ENCODE peak calls at places on chromosomes 12 and 14, in eight cellular contexts. One of them, this sample, is unnamed.
A peak's percentile ranks its signal among the peaks of the same experiment; 100 is the strongest.

GRCh38 chr12:53626702-53627169 is 554 bp upstream of the ATF7 start:
- DNase-seq in uterus: no peak
- DNase-seq in breast epithelium: no peak
- DNase-seq in upper lobe of left lung: no peak
- DNase-seq in Panc1: no peak
- DNase-seq in CD8-positive, alpha-beta T cell: no peak
- DNase-seq in body of pancreas: no peak
- DNase-seq in stomach: no peak
- DNase-seq in this sample: no peak

GRCh38 chr14:24298892-24299254 is 707 bp downstream of the DHRS1 start:
- DNase-seq in uterus: no peak
- DNase-seq in Panc1: no peak
- DNase-seq in stomach: no peak
- DNase-seq in upper lobe of left lung: no peak
- DNase-seq in body of pancreas: no peak
- DNase-seq in CD8-positive, alpha-beta T cell: no peak
- DNase-seq in breast epithelium: no peak
- DNase-seq in this sample: no peak

GRCh38 chr14:24439830-24440605 is 2.6 kb downstream of the SDR39U1 start:
- DNase-seq in Panc1: no peak
- DNase-seq in CD8-positive, alpha-beta T cell: no peak
- DNase-seq in body of pancreas: no peak
- DNase-seq in upper lobe of left lung: no peak
- DNase-seq in breast epithelium: no peak
- DNase-seq in uterus: no peak
- DNase-seq in stomach: no peak
- DNase-seq in this sample: no peak

GRCh38 chr12:69348162-69348938 is at the start of gene LYZ:
- DNase-seq in CD8-positive, alpha-beta T cell: no peak
- DNase-seq in stomach: peak; percentile 53
- DNase-seq in breast epithelium: no peak
- DNase-seq in upper lobe of left lung: peak; percentile 52
- DNase-seq in body of pancreas: peak; percentile 51
- DNase-seq in Panc1: no peak
- DNase-seq in uterus: no peak
- DNase-seq in this sample: no peak

GRCh38 chr14:39383026-39383626 is 49.1 kb downstream of the FBXO33 start:
- DNase-seq in uterus: no peak
- DNase-seq in stomach: no peak
- DNase-seq in CD8-positive, alpha-beta T cell: no peak
- DNase-seq in breast epithelium: no peak
- DNase-seq in upper lobe of left lung: no peak
- DNase-seq in body of pancreas: no peak
- DNase-seq in Panc1: no peak
- DNase-seq in this sample: no peak

GRCh38 chr12:44446181-44446580 is 429.9 kb downstream of the NELL2 start:
- DNase-seq in Panc1: no peak
- DNase-seq in body of pancreas: no peak
- DNase-seq in upper lobe of left lung: no peak
- DNase-seq in uterus: no peak
- DNase-seq in stomach: no peak
- DNase-seq in breast epithelium: no peak
- DNase-seq in CD8-positive, alpha-beta T cell: no peak
- DNase-seq in this sample: no peak

GRCh38 chr12:72141381-72141780 is 130.8 kb upstream of the TRHDE start:
- DNase-seq in stomach: no peak
- DNase-seq in Panc1: no peak
- DNase-seq in body of pancreas: no peak
- DNase-seq in upper lobe of left lung: no peak
- DNase-seq in breast epithelium: no peak
- DNase-seq in uterus: no peak
- DNase-seq in CD8-positive, alpha-beta T cell: no peak
- DNase-seq in this sample: no peak

GRCh38 chr14:30256627-30257026 is 302.3 kb upstream of the G2E3 start:
- DNase-seq in body of pancreas: no peak
- DNase-seq in breast epithelium: no peak
- DNase-seq in CD8-positive, alpha-beta T cell: no peak
- DNase-seq in upper lobe of left lung: no peak
- DNase-seq in Panc1: no peak
- DNase-seq in uterus: no peak
- DNase-seq in stomach: no peak
- DNase-seq in this sample: no peak

GRCh38 chr12:99131761-99132199 is 486.7 kb downstream of the APAF1 start:
- DNase-seq in Panc1: no peak
- DNase-seq in uterus: peak; percentile 13
- DNase-seq in stomach: no peak
- DNase-seq in body of pancreas: peak; percentile 41
- DNase-seq in breast epithelium: no peak
- DNase-seq in upper lobe of left lung: peak; percentile 24
- DNase-seq in CD8-positive, alpha-beta T cell: no peak
- DNase-seq in this sample: no peak

GRCh38 chr12:127293507-127294310 is 973.3 kb upstream of the TMEM132C start:
- DNase-seq in breast epithelium: no peak
- DNase-seq in CD8-positive, alpha-beta T cell: no peak
- DNase-seq in uterus: no peak
- DNase-seq in body of pancreas: peak; percentile 28
- DNase-seq in upper lobe of left lung: peak; percentile 40
- DNase-seq in Panc1: no peak
- DNase-seq in stomach: peak; percentile 48
- DNase-seq in this sample: no peak

GRCh38 chr14:75470238-75470797 is 42.5 kb downstream of the JDP2 start:
- DNase-seq in CD8-positive, alpha-beta T cell: no peak
- DNase-seq in body of pancreas: peak; percentile 43
- DNase-seq in upper lobe of left lung: peak; percentile 64
- DNase-seq in stomach: peak; percentile 17
- DNase-seq in Panc1: no peak
- DNase-seq in breast epithelium: no peak
- DNase-seq in uterus: no peak
- DNase-seq in this sample: peak; percentile 40

GRCh38 chr14:99254391-99255009 is 17.5 kb downstream of the BCL11B start:
- DNase-seq in Panc1: no peak
- DNase-seq in uterus: no peak
- DNase-seq in upper lobe of left lung: no peak
- DNase-seq in CD8-positive, alpha-beta T cell: no peak
- DNase-seq in stomach: no peak
- DNase-seq in breast epithelium: no peak
- DNase-seq in body of pancreas: no peak
- DNase-seq in this sample: no peak

GRCh38 chr14:34081576-34082136 is 130.8 kb upstream of the EGLN3 start:
- DNase-seq in body of pancreas: peak; percentile 67
- DNase-seq in uterus: no peak
- DNase-seq in Panc1: no peak
- DNase-seq in CD8-positive, alpha-beta T cell: no peak
- DNase-seq in breast epithelium: no peak
- DNase-seq in stomach: peak; percentile 37
- DNase-seq in upper lobe of left lung: no peak
- DNase-seq in this sample: no peak

GRCh38 chr14:24673534-24674203 is 39.7 kb upstream of the GZMB start:
- DNase-seq in CD8-positive, alpha-beta T cell: peak; percentile 28
- DNase-seq in body of pancreas: peak; percentile 14
- DNase-seq in Panc1: no peak
- DNase-seq in uterus: no peak
- DNase-seq in stomach: no peak
- DNase-seq in upper lobe of left lung: no peak
- DNase-seq in breast epithelium: no peak
- DNase-seq in this sample: no peak

GRCh38 chr14:89855961-89856360 is 98.6 kb downstream of the EFCAB11 start:
- DNase-seq in breast epithelium: no peak
- DNase-seq in stomach: no peak
- DNase-seq in uterus: no peak
- DNase-seq in body of pancreas: no peak
- DNase-seq in upper lobe of left lung: no peak
- DNase-seq in Panc1: no peak
- DNase-seq in CD8-positive, alpha-beta T cell: no peak
- DNase-seq in this sample: no peak

GRCh38 chr12:93361159-93361919 is 16.4 kb upstream of the NUDT4 start:
- DNase-seq in breast epithelium: no peak
- DNase-seq in upper lobe of left lung: peak; percentile 24
- DNase-seq in body of pancreas: peak; percentile 35
- DNase-seq in uterus: no peak
- DNase-seq in Panc1: no peak
- DNase-seq in stomach: no peak
- DNase-seq in CD8-positive, alpha-beta T cell: no peak
- DNase-seq in this sample: peak; percentile 44

GRCh38 chr12:42102720-42103119 is 42.0 kb downstream of the GXYLT1 start:
- DNase-seq in CD8-positive, alpha-beta T cell: no peak
- DNase-seq in uterus: no peak
- DNase-seq in stomach: no peak
- DNase-seq in upper lobe of left lung: no peak
- DNase-seq in breast epithelium: no peak
- DNase-seq in body of pancreas: no peak
- DNase-seq in Panc1: no peak
- DNase-seq in this sample: no peak

GRCh38 chr14:61417141-61417540 is 95.8 kb downstream of the PRKCH start:
- DNase-seq in body of pancreas: no peak
- DNase-seq in breast epithelium: no peak
- DNase-seq in upper lobe of left lung: no peak
- DNase-seq in uterus: no peak
- DNase-seq in stomach: no peak
- DNase-seq in CD8-positive, alpha-beta T cell: no peak
- DNase-seq in Panc1: no peak
- DNase-seq in this sample: no peak

DNA sequence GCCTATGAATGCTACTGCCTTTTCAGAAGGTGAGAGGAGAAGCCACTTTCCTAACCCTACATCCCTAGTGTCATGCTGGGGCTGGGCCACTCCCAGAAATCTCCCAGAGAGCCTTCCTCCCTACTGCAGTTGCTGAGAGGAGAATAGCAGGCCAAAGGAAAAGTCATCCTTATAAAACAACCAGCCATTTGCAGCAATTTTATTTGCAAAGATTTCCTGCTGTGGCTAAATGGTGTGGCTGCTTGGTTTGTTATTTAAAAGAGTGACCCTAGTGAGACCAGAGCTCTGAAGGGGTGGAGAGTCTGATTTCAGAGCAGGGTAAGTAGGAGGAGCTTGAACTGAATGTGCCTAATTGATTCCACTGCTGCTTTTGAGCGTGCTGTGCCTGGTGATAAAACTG is 232.0 kb downstream of the GRIN2B start:
- DNase-seq in stomach: no peak
- DNase-seq in CD8-positive, alpha-beta T cell: no peak
- DNase-seq in breast epithelium: no peak
- DNase-seq in upper lobe of left lung: no peak
- DNase-seq in Panc1: no peak
- DNase-seq in uterus: no peak
- DNase-seq in body of pancreas: no peak
- DNase-seq in this sample: no peak
- H3K27me3 ChIP-seq in stomach: no peaks in the 10 kb centered on the region
- H3K27me3 ChIP-seq in CD8-positive, alpha-beta T cell: no peaks in the 10 kb centered on the region
- H3K27me3 ChIP-seq in breast epithelium: no peaks in the 10 kb centered on the region
- H3K27me3 ChIP-seq in upper lobe of left lung: no peaks in the 10 kb centered on the region
- H3K27me3 ChIP-seq in Panc1: no peaks in the 10 kb centered on the region
- H3K27me3 ChIP-seq in uterus: no peaks in the 10 kb centered on the region
- H3K27me3 ChIP-seq in body of pancreas: no peaks in the 10 kb centered on the region
- H3K27me3 ChIP-seq in this sample: no peaks in the 10 kb centered on the region

GRCh38 chr12:58347188-58347587 is 405.8 kb downstream of the ATP23 start:
- DNase-seq in upper lobe of left lung: no peak
- DNase-seq in breast epithelium: no peak
- DNase-seq in stomach: no peak
- DNase-seq in CD8-positive, alpha-beta T cell: no peak
- DNase-seq in uterus: no peak
- DNase-seq in body of pancreas: no peak
- DNase-seq in Panc1: no peak
- DNase-seq in this sample: no peak

GRCh38 chr12:58346032-58346632 is 404.8 kb downstream of the ATP23 start:
- DNase-seq in CD8-positive, alpha-beta T cell: no peak
- DNase-seq in upper lobe of left lung: no peak
- DNase-seq in uterus: no peak
- DNase-seq in Panc1: no peak
- DNase-seq in body of pancreas: no peak
- DNase-seq in breast epithelium: no peak
- DNase-seq in stomach: no peak
- DNase-seq in this sample: no peak

GRCh38 chr12:58349161-58349560 is 407.8 kb downstream of the ATP23 start:
- DNase-seq in Panc1: no peak
- DNase-seq in body of pancreas: no peak
- DNase-seq in CD8-positive, alpha-beta T cell: no peak
- DNase-seq in breast epithelium: no peak
- DNase-seq in upper lobe of left lung: no peak
- DNase-seq in stomach: no peak
- DNase-seq in uterus: no peak
- DNase-seq in this sample: no peak
- H3K27me3 ChIP-seq in Panc1: no peaks in the 10 kb centered on the region
- H3K27me3 ChIP-seq in body of pancreas: no peaks in the 10 kb centered on the region
- H3K27me3 ChIP-seq in CD8-positive, alpha-beta T cell: no peaks in the 10 kb centered on the region
- H3K27me3 ChIP-seq in breast epithelium: no peaks in the 10 kb centered on the region
- H3K27me3 ChIP-seq in upper lobe of left lung: no peaks in the 10 kb centered on the region
- H3K27me3 ChIP-seq in stomach: no peaks in the 10 kb centered on the region
- H3K27me3 ChIP-seq in uterus: no peaks in the 10 kb centered on the region
- H3K27me3 ChIP-seq in this sample: no peaks in the 10 kb centered on the region

GRCh38 chr14:104567141-104567956 is 12.2 kb upstream of the C14orf180 start:
- DNase-seq in Panc1: no peak
- DNase-seq in body of pancreas: no peak
- DNase-seq in stomach: no peak
- DNase-seq in breast epithelium: no peak
- DNase-seq in uterus: no peak
- DNase-seq in upper lobe of left lung: no peak
- DNase-seq in CD8-positive, alpha-beta T cell: no peak
- DNase-seq in this sample: no peak
- H3K27me3 ChIP-seq in Panc1: no peaks in the 10 kb centered on the region
- H3K27me3 ChIP-seq in body of pancreas: no peaks in the 10 kb centered on the region
- H3K27me3 ChIP-seq in stomach: no peaks in the 10 kb centered on the region
- H3K27me3 ChIP-seq in breast epithelium: peaks cover 5% of the 10 kb centered on the region
- H3K27me3 ChIP-seq in uterus: peaks cover 9% of the 10 kb centered on the region
- H3K27me3 ChIP-seq in upper lobe of left lung: no peaks in the 10 kb centered on the region
- H3K27me3 ChIP-seq in CD8-positive, alpha-beta T cell: no peaks in the 10 kb centered on the region
- H3K27me3 ChIP-seq in this sample: no peaks in the 10 kb centered on the region

DNA sequence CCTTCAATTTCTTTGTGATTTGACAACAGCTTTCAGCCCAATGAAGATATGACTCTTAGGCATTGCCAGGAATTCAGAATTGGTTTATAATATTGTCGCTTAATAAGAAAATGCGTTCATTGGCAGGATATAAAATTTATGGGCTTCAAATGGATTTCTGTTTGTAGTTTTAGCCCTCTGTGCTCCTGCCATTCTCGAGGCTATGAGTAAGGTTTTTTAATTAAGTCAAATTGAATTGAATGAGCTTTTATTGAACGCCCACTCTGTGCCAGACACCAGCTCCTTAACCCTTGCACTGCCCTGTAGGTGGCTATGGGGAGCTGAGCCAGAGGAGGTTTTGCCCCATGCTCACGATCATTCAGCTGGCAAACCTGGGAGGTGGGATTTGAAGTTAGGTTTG is 115.1 kb downstream of the SLC25A47 start:
- DNase-seq in Panc1: no peak
- DNase-seq in body of pancreas: no peak
- DNase-seq in upper lobe of left lung: no peak
- DNase-seq in stomach: no peak
- DNase-seq in uterus: no peak
- DNase-seq in CD8-positive, alpha-beta T cell: no peak
- DNase-seq in breast epithelium: no peak
- DNase-seq in this sample: no peak
- H3K27me3 ChIP-seq in Panc1: no peaks in the 10 kb centered on the region
- H3K27me3 ChIP-seq in body of pancreas: no peaks in the 10 kb centered on the region
- H3K27me3 ChIP-seq in upper lobe of left lung: no peaks in the 10 kb centered on the region
- H3K27me3 ChIP-seq in stomach: no peaks in the 10 kb centered on the region
- H3K27me3 ChIP-seq in uterus: no peaks in the 10 kb centered on the region
- H3K27me3 ChIP-seq in CD8-positive, alpha-beta T cell: no peaks in the 10 kb centered on the region
- H3K27me3 ChIP-seq in breast epithelium: no peaks in the 10 kb centered on the region
- H3K27me3 ChIP-seq in this sample: no peaks in the 10 kb centered on the region

GRCh38 chr12:89954259-89954658 is 245.6 kb upstream of the ATP2B1 start:
- DNase-seq in breast epithelium: no peak
- DNase-seq in upper lobe of left lung: no peak
- DNase-seq in CD8-positive, alpha-beta T cell: no peak
- DNase-seq in uterus: no peak
- DNase-seq in Panc1: no peak
- DNase-seq in body of pancreas: no peak
- DNase-seq in stomach: no peak
- DNase-seq in this sample: no peak
- H3K27me3 ChIP-seq in breast epithelium: no peaks in the 10 kb centered on the region
- H3K27me3 ChIP-seq in upper lobe of left lung: no peaks in the 10 kb centered on the region
- H3K27me3 ChIP-seq in CD8-positive, alpha-beta T cell: no peaks in the 10 kb centered on the region
- H3K27me3 ChIP-seq in uterus: no peaks in the 10 kb centered on the region
- H3K27me3 ChIP-seq in Panc1: no peaks in the 10 kb centered on the region
- H3K27me3 ChIP-seq in body of pancreas: no peaks in the 10 kb centered on the region
- H3K27me3 ChIP-seq in stomach: no peaks in the 10 kb centered on the region
- H3K27me3 ChIP-seq in this sample: no peaks in the 10 kb centered on the region